ENCODE peak calls at places on chromosomes 16 and 17, in six cellular contexts. B, H, K, L, V and F are unnamed samples.

GRCh38 chr17:43769859-43770258 is 8.9 kb downstream of the DUSP3 start:
- DNase-seq in B (no peak), H (no peak), K (no peak), L (no peak), V (no peak), F (no peak)

GRCh38 chr16:68265078-68265925 is 976 bp downstream of the SLC7A6 start:
- DNase-seq in B (no peak), H (peak; percentile 73), K (peak; percentile 52), L (peak; percentile 70), V (no peak), F (peak; percentile 60)

GRCh38 chr17:45440161-45440859 is 7.6 kb upstream of the ARHGAP27 start:
- DNase-seq in B (no peak), H (peak; percentile 60), K (peak; percentile 6), L (peak; percentile 32), V (no peak), F (peak; percentile 55)

GRCh38 chr16:86395477-86395876 is 114.8 kb upstream of the FOXF1 start:
- DNase-seq in B (no peak), H (no peak), K (no peak), L (no peak), V (no peak), F (no peak)

GRCh38 chr17:61322316-61323014 is 77.2 kb upstream of the TBX2 start:
- DNase-seq in B (no peak), H (no peak), K (no peak), L (no peak), V (no peak), F (no peak)

GRCh38 chr16:70430667-70431536 is 8.0 kb downstream of the ST3GAL2 start:
- DNase-seq in B (no peak), H (peak; percentile 66), K (no peak), L (peak; percentile 97), V (no peak), F (no peak)

GRCh38 chr17:4968166-4968915 is 724 bp upstream of the SPAG7 start:
- DNase-seq in B (no peak), H (peak; percentile 57), K (no peak), L (peak; percentile 15), V (no peak), F (no peak)

GRCh38 chr16:72195609-72196008 is 23.7 kb upstream of the PMFBP1 start:
- DNase-seq in B (no peak), H (no peak), K (no peak), L (no peak), V (no peak), F (no peak)

GRCh38 chr16:84467256-84467655 is 37.2 kb downstream of the MEAK7 start:
- DNase-seq in B (no peak), H (no peak), K (no peak), L (no peak), V (no peak), F (no peak)

GRCh38 chr17:172401-172800 is 9.0 kb downstream of the DOC2B start:
- DNase-seq in B (no peak), H (no peak), K (no peak), L (no peak), V (no peak), F (no peak)

GRCh38 chr17:28916302-28916934 is 13.5 kb upstream of the DHRS13 start:
- DNase-seq in B (no peak), H (peak; percentile 57), K (peak; percentile 47), L (peak; percentile 64), V (no peak), F (peak; percentile 50)

GRCh38 chr16:81371106-81371505 is 56.3 kb downstream of the GAN start:
- DNase-seq in B (no peak), H (no peak), K (no peak), L (no peak), V (no peak), F (no peak)

GRCh38 chr17:7003745-7004144 is 7.9 kb downstream of the ALOX12 start:
- DNase-seq in B (no peak), H (no peak), K (no peak), L (no peak), V (no peak), F (no peak)

GRCh38 chr17:82496529-82497434 is 22.8 kb upstream of the FOXK2 start:
- DNase-seq in B (peak; percentile 85), H (peak; percentile 99), K (peak; percentile 90), L (peak; percentile 98), V (peak; percentile 76), F (peak; percentile 93)

GRCh38 chr17:58007781-58008706 is 998 bp upstream of the SRSF1 start:
- DNase-seq in B (no peak), H (no peak), K (no peak), L (no peak), V (no peak), F (no peak)

GRCh38 chr16:89106533-89107208 is 13.0 kb downstream of the ACSF3 start:
- DNase-seq in B (no peak), H (no peak), K (no peak), L (no peak), V (no peak), F (no peak)

GRCh38 chr17:68955181-68955841 is at the start of gene ABCA8:
- DNase-seq in B (no peak), H (no peak), K (peak; percentile 80), L (no peak), V (no peak), F (peak; percentile 54)

GRCh38 chr16:83513006-83513755 is 294.6 kb upstream of the HSBP1 start:
- DNase-seq in B (no peak), H (no peak), K (peak; percentile 90), L (no peak), V (no peak), F (no peak)

GRCh38 chr17:8867361-8867981 is at the start of gene PIK3R6:
- DNase-seq in B (no peak), H (no peak), K (no peak), L (peak; percentile 70), V (no peak), F (no peak)

GRCh38 chr16:50981951-50982350 is 169.1 kb downstream of the SALL1 start:
- DNase-seq in B (no peak), H (no peak), K (no peak), L (no peak), V (no peak), F (no peak)

GRCh38 chr17:78890111-78890897 is 12.7 kb downstream of the CEP295NL start:
- DNase-seq in B (no peak), H (no peak), K (no peak), L (peak; percentile 17), V (peak; percentile 41), F (no peak)
- TF ChIP-seq CTCF in B (no peak), H (no peak), K (no peak), L (no peak), V (no peak), F (no peak)

DNA sequence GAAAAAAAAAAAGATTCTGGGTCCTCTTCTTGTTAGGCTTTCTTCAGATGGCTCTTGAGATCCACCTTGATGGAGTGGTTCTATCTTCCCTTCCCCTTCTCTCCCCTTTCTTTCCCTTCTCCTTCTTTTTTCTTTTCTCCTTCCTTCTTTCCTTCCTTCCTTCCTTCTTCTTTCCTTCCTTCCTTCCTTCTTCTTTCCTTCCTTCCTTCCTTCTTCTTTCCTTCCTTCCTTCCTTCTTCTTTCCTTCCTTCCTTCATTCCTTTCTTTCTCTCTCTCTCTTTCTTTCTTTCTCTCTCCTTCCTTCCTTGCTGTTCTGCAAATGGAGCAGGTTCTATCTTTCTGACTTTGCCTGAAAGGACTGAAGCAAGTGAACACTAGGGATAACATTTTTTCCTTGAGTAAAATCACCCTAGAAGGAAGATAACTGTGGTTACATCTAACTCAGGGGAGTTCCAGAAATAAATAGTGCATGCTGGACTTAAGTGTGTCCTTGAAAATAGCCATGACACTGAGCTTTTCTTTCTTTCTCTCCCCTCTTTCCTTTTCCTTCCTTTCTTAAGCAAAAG is 68.8 kb upstream of the SEC14L1 start:
- DNase-seq in B (no peak), H (no peak), K (no peak), L (no peak), V (no peak), F (no peak)
- TF ChIP-seq CTCF in B (no peak), H (no peak), K (no peak), L (no peak), V (no peak), F (no peak)

DNA sequence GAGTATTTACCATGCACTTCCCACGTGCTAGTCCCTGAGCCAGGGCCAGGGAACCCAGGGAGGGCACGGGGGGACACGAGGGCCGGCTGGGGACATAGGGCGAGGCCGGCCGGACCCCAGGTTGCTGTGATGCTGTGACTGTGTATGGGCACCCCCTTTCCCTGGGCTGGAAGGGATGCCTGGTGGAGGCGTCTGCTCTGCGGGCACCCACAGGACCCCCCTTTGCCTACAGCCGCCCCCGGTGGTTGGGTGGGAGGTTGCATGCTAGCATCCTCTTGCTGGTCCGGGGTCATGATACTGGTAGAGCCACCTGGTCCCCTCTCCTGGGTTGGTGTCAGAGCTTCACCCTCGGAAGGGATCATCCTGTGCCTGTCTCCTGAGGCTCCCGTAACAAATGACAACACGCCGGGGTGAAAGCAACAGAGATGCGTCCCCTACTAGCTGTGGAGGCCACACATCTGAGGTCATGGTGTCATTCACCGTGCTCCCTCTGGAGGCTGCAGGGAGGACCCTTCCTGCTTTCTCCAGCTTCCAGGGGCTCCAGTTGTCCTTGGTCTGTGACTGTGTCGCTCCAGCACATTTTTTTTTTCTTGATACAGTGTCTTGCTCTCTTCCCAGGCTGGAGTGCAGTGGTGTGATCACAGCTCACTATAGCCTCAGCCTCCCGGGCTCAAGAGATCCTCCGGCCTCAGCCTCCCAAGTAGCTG is 3.1 kb upstream of the CIAO3 start:
- DNase-seq in B (no peak), H (no peak), K (no peak), L (no peak), V (no peak), F (no peak)
- TF ChIP-seq CTCF in B (no peak), H (no peak), K (peak; percentile 6), L (peak; percentile 33), V (no peak), F (peak; percentile 16)

GRCh38 chr17:81091774-81092517 is 57.0 kb downstream of the BAIAP2 start:
- DNase-seq in B (no peak), H (no peak), K (no peak), L (no peak), V (no peak), F (no peak)

GRCh38 chr17:81091134-81091530 is 56.2 kb downstream of the BAIAP2 start:
- DNase-seq in B (no peak), H (no peak), K (no peak), L (no peak), V (no peak), F (no peak)

GRCh38 chr17:81092518-81093095 is 57.7 kb downstream of the BAIAP2 start:
- DNase-seq in B (no peak), H (no peak), K (no peak), L (no peak), V (no peak), F (no peak)

GRCh38 chr17:81093576-81094223 is 58.7 kb downstream of the BAIAP2 start:
- DNase-seq in B (no peak), H (no peak), K (no peak), L (no peak), V (no peak), F (no peak)

DNA sequence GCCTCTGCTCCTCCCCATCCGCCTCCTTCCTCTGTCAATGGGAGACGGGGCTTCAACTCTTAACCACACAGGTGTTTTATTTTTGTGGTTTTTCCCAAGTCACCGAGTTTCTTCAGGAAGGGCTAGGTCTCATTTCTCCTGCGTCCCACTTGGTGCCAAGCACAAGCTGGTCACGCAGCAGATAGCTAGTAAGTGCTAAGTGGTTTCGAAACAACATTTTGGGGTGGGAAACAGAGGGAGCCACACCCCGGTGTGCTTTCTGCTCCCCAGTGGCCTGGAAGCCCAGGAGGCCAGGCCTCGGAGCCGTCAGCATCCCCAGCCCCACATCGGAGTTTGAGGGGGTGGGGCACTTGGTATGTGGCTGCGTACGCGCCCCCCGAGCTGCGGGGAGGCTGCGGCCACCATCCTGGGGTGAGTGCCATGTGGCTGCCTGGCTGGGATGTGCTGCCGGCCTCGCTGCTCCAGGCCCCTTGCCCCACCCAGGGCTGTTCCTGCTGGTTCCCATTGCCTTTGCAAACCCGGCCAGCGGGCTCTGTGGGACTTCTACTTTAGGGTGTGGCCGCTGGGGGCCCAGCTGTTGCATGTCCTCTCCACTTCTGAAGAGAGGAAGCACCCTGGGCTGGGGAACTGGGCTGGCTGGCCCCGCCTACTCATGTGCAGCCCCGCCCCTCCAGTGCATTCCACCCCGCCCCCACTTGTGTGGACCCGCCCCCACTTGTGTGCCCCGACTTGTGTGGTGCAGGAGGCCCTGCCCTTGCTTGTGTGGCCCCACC is 55.6 kb downstream of the BAIAP2 start:
- DNase-seq in B (no peak), H (peak; percentile 63), K (no peak), L (peak; percentile 25), V (peak; percentile 34), F (no peak)
- TF ChIP-seq CTCF in B (no peak), H (no peak), K (no peak), L (no peak), V (peak; percentile 10), F (no peak)